ENCODE peak calls at places on chromosomes 2 and 18, in eight cellular contexts. M, B, T, H, R, Z, I and X are unnamed samples.

GRCh38 chr18:74496508-74497307 is 545 bp downstream of the CNDP2 start:
- DNase-seq in M (peak), B (peak), T (peak), H (peak), R (peak), Z (peak), I (peak), X (peak)

GRCh38 chr18:59388180-59388579 is 29.1 kb upstream of the LMAN1 start:
- DNase-seq in M (no peak), B (no peak), T (no peak), H (peak), R (no peak), Z (no peak), I (peak), X (no peak)

GRCh38 chr2:27322301-27322765 is 564 bp downstream of the MPV17 start:
- DNase-seq in M (peak), B (peak), T (no peak), H (no peak), R (peak), Z (peak), I (no peak), X (peak)

GRCh38 chr18:3138274-3138975 is 81.3 kb downstream of the MYOM1 start:
- DNase-seq in M (no peak), B (no peak), T (no peak), H (no peak), R (no peak), Z (no peak), I (no peak), X (no peak)

GRCh38 chr2:43455735-43456642 is 139.8 kb downstream of the THADA start:
- DNase-seq in M (no peak), B (peak), T (no peak), H (no peak), R (peak), Z (peak), I (peak), X (no peak)

GRCh38 chr2:29223257-29223656 is 108.0 kb downstream of the CLIP4 start:
- DNase-seq in M (no peak), B (no peak), T (no peak), H (no peak), R (no peak), Z (no peak), I (no peak), X (no peak)

GRCh38 chr2:54048117-54048785 is 67.2 kb upstream of the ACYP2 start:
- DNase-seq in M (no peak), B (no peak), T (no peak), H (no peak), R (no peak), Z (peak), I (no peak), X (no peak)

GRCh38 chr2:4673025-4673489 is 969.7 kb downstream of the DCDC2C start:
- DNase-seq in M (no peak), B (no peak), T (no peak), H (no peak), R (no peak), Z (peak), I (peak), X (no peak)

GRCh38 chr18:51235011-51235789 is 37.7 kb upstream of the MEX3C start:
- DNase-seq in M (no peak), B (peak), T (no peak), H (peak), R (peak), Z (peak), I (no peak), X (no peak)

GRCh38 chr2:28665041-28665704 is 86.5 kb upstream of the PPP1CB start:
- DNase-seq in M (peak), B (no peak), T (no peak), H (no peak), R (peak), Z (no peak), I (peak), X (no peak)

GRCh38 chr2:110748489-110748867 is 16.1 kb downstream of the ACOXL start:
- DNase-seq in M (no peak), B (no peak), T (peak), H (no peak), R (no peak), Z (peak), I (no peak), X (no peak)

GRCh38 chr18:55858661-55859111 is 270.7 kb upstream of the TCF4 start:
- DNase-seq in M (no peak), B (no peak), T (no peak), H (no peak), R (no peak), Z (no peak), I (no peak), X (no peak)

GRCh38 chr18:7608174-7608550 is 41.0 kb downstream of the PTPRM start:
- DNase-seq in M (no peak), B (no peak), T (no peak), H (no peak), R (peak), Z (no peak), I (no peak), X (no peak)
- H3K4me3 ChIP-seq in M (peak), B (no peak), T (no peak), H (no peak), R (no peak), Z (no peak), I (no peak), X (no peak)

GRCh38 chr2:11483806-11484147 is 17.8 kb upstream of the E2F6 start:
- DNase-seq in M (no peak), B (no peak), T (no peak), H (no peak), R (no peak), Z (no peak), I (no peak), X (no peak)
- H3K4me3 ChIP-seq in M (peak), B (no peak), T (no peak), H (peak), R (no peak), Z (no peak), I (no peak), X (no peak)

GRCh38 chr2:68367918-68368656 is 3.0 kb downstream of the PLEK start:
- DNase-seq in M (no peak), B (no peak), T (no peak), H (no peak), R (no peak), Z (peak), I (no peak), X (no peak)
- H3K4me3 ChIP-seq in M (peak), B (no peak), T (peak), H (no peak), R (no peak), Z (peak), I (no peak), X (no peak)

GRCh38 chr2:70141754-70142589 is 48.8 kb downstream of the C2orf42 start:
- DNase-seq in M (no peak), B (peak), T (peak), H (peak), R (no peak), Z (no peak), I (peak), X (peak)

GRCh38 chr2:70145168-70145538 is 45.7 kb downstream of the C2orf42 start:
- DNase-seq in M (no peak), B (no peak), T (no peak), H (no peak), R (no peak), Z (no peak), I (no peak), X (no peak)

GRCh38 chr2:70142590-70143313 is 48.1 kb downstream of the C2orf42 start:
- DNase-seq in M (peak), B (peak), T (peak), H (peak), R (peak), Z (peak), I (peak), X (peak)

GRCh38 chr2:70144443-70145167 is 46.2 kb downstream of the C2orf42 start:
- DNase-seq in M (no peak), B (no peak), T (no peak), H (peak), R (no peak), Z (no peak), I (no peak), X (no peak)

GRCh38 chr2:70143314-70144150 is 47.3 kb downstream of the C2orf42 start:
- DNase-seq in M (peak), B (peak), T (peak), H (peak), R (peak), Z (peak), I (peak), X (peak)
- H3K4me3 ChIP-seq in M (peak), B (no peak), T (peak), H (peak), R (no peak), Z (peak), I (peak), X (peak)

GRCh38 chr2:231038483-231039293 is 1.4 kb downstream of the C2orf72 start:
- DNase-seq in M (no peak), B (no peak), T (no peak), H (peak), R (no peak), Z (no peak), I (no peak), X (peak)
- H3K4me3 ChIP-seq in M (no peak), B (no peak), T (no peak), H (peak), R (no peak), Z (no peak), I (no peak), X (peak)